ENCODE peak calls at places on chromosomes 11 and 22, in six cellular contexts. One of them, this sample, is unnamed.

GRCh38 chr11:122796128-122796717 is 42.1 kb upstream of the CRTAM start:
- DNase-seq in stimulated activated CD4-positive, alpha-beta T cell treated with anti-CD3 and anti-CD28 coated beads, Interleukin-4, amount 100 ng/mL, for 1 hour: peak
- DNase-seq in A549: peak
- DNase-seq in amygdala: no peak
- DNase-seq in frontal cortex: no peak
- DNase-seq in hepatocyte: peak
- DNase-seq in this sample: peak

GRCh38 chr22:21707677-21708076 is 27.9 kb downstream of the YPEL1 start:
- DNase-seq in A549: no peak
- DNase-seq in hepatocyte: no peak
- DNase-seq in frontal cortex: no peak
- DNase-seq in stimulated activated CD4-positive, alpha-beta T cell treated with anti-CD3 and anti-CD28 coated beads, Interleukin-4, amount 100 ng/mL, for 1 hour: no peak
- DNase-seq in amygdala: no peak
- DNase-seq in this sample: no peak

GRCh38 chr22:18045794-18046193 is 21.4 kb upstream of the MICAL3 start:
- DNase-seq in A549: no peak
- DNase-seq in hepatocyte: no peak
- DNase-seq in stimulated activated CD4-positive, alpha-beta T cell treated with anti-CD3 and anti-CD28 coated beads, Interleukin-4, amount 100 ng/mL, for 1 hour: no peak
- DNase-seq in amygdala: no peak
- DNase-seq in frontal cortex: no peak
- DNase-seq in this sample: no peak

GRCh38 chr22:35996596-35996995 is 32.0 kb downstream of the RBFOX2 start:
- DNase-seq in hepatocyte: no peak
- DNase-seq in frontal cortex: no peak
- DNase-seq in A549: no peak
- DNase-seq in stimulated activated CD4-positive, alpha-beta T cell treated with anti-CD3 and anti-CD28 coated beads, Interleukin-4, amount 100 ng/mL, for 1 hour: no peak
- DNase-seq in amygdala: no peak
- DNase-seq in this sample: no peak

GRCh38 chr22:19178065-19178658 is 374 bp downstream of the SLC25A1 start:
- DNase-seq in stimulated activated CD4-positive, alpha-beta T cell treated with anti-CD3 and anti-CD28 coated beads, Interleukin-4, amount 100 ng/mL, for 1 hour: peak
- DNase-seq in amygdala: peak
- DNase-seq in frontal cortex: peak
- DNase-seq in A549: peak
- DNase-seq in hepatocyte: peak
- DNase-seq in this sample: no peak

GRCh38 chr11:96154802-96155520 is 188.0 kb downstream of the MAML2 start:
- DNase-seq in A549: no peak
- DNase-seq in frontal cortex: no peak
- DNase-seq in hepatocyte: no peak
- DNase-seq in amygdala: no peak
- DNase-seq in stimulated activated CD4-positive, alpha-beta T cell treated with anti-CD3 and anti-CD28 coated beads, Interleukin-4, amount 100 ng/mL, for 1 hour: no peak
- DNase-seq in this sample: no peak

GRCh38 chr11:102007567-102008437 is 39.4 kb upstream of the CFAP300 start:
- DNase-seq in A549: peak
- DNase-seq in hepatocyte: peak
- DNase-seq in stimulated activated CD4-positive, alpha-beta T cell treated with anti-CD3 and anti-CD28 coated beads, Interleukin-4, amount 100 ng/mL, for 1 hour: no peak
- DNase-seq in frontal cortex: peak
- DNase-seq in amygdala: no peak
- DNase-seq in this sample: peak

GRCh38 chr22:27726726-27727449 is 74.7 kb downstream of the MN1 start:
- DNase-seq in amygdala: no peak
- DNase-seq in stimulated activated CD4-positive, alpha-beta T cell treated with anti-CD3 and anti-CD28 coated beads, Interleukin-4, amount 100 ng/mL, for 1 hour: no peak
- DNase-seq in A549: peak
- DNase-seq in hepatocyte: peak
- DNase-seq in frontal cortex: no peak
- DNase-seq in this sample: no peak

GRCh38 chr11:1060885-1061616 is 13.6 kb upstream of the MUC2 start:
- DNase-seq in hepatocyte: peak
- DNase-seq in amygdala: no peak
- DNase-seq in frontal cortex: no peak
- DNase-seq in A549: peak
- DNase-seq in stimulated activated CD4-positive, alpha-beta T cell treated with anti-CD3 and anti-CD28 coated beads, Interleukin-4, amount 100 ng/mL, for 1 hour: no peak
- DNase-seq in this sample: no peak

GRCh38 chr22:45612451-45612901 is 59.2 kb upstream of the ATXN10 start:
- DNase-seq in hepatocyte: no peak
- DNase-seq in amygdala: no peak
- DNase-seq in stimulated activated CD4-positive, alpha-beta T cell treated with anti-CD3 and anti-CD28 coated beads, Interleukin-4, amount 100 ng/mL, for 1 hour: no peak
- DNase-seq in frontal cortex: no peak
- DNase-seq in A549: no peak
- DNase-seq in this sample: no peak

GRCh38 chr11:20368441-20368840 is 4.9 kb downstream of the HTATIP2 start:
- DNase-seq in amygdala: no peak
- DNase-seq in A549: no peak
- DNase-seq in stimulated activated CD4-positive, alpha-beta T cell treated with anti-CD3 and anti-CD28 coated beads, Interleukin-4, amount 100 ng/mL, for 1 hour: no peak
- DNase-seq in hepatocyte: no peak
- DNase-seq in frontal cortex: no peak
- DNase-seq in this sample: no peak

GRCh38 chr22:45192701-45193187 is 29.0 kb downstream of the NUP50 start:
- DNase-seq in amygdala: no peak
- DNase-seq in A549: no peak
- DNase-seq in hepatocyte: no peak
- DNase-seq in frontal cortex: peak
- DNase-seq in stimulated activated CD4-positive, alpha-beta T cell treated with anti-CD3 and anti-CD28 coated beads, Interleukin-4, amount 100 ng/mL, for 1 hour: no peak
- DNase-seq in this sample: no peak